ENCODE peak calls at places on chromosomes 7 and 10, in four cellular contexts. X, I, B and L are unnamed samples.

GRCh38 chr10:23034790-23035189 is 60.6 kb upstream of the MSRB2 start:
- DNase-seq in X (no peak), I (no peak), B (no peak), L (no peak)

GRCh38 chr7:73717991-73718405 is 1.5 kb downstream of the STX1A start:
- DNase-seq in X (no peak), I (no peak), B (peak; percentile 73), L (peak; percentile 98)

GRCh38 chr10:43238462-43238861 is 28.4 kb downstream of the RASGEF1A start:
- DNase-seq in X (peak; percentile 3), I (no peak), B (no peak), L (no peak)

GRCh38 chr7:6437251-6437650 is 10.5 kb downstream of the DAGLB start:
- DNase-seq in X (no peak), I (no peak), B (no peak), L (peak; percentile 48)

GRCh38 chr7:116598846-116599245 is 73.2 kb upstream of the MET start:
- DNase-seq in X (no peak), I (no peak), B (no peak), L (no peak)

GRCh38 chr7:48105045-48105444 is 16.0 kb downstream of the UPP1 start:
- DNase-seq in X (no peak), I (no peak), B (no peak), L (no peak)

GRCh38 chr10:44781131-44781530 is 130.0 kb upstream of the TMEM72 start:
- DNase-seq in X (no peak), I (no peak), B (no peak), L (no peak)

GRCh38 chr10:116765549-116766162 is 23.3 kb upstream of the HSPA12A start:
- DNase-seq in X (peak; percentile 45), I (no peak), B (peak; percentile 66), L (peak; percentile 37)

GRCh38 chr10:122233857-122234348 is 37.2 kb upstream of the BTBD16 start:
- DNase-seq in X (no peak), I (no peak), B (no peak), L (no peak)

GRCh38 chr10:60267802-60268201 is 121.9 kb downstream of the ANK3 start:
- DNase-seq in X (no peak), I (no peak), B (no peak), L (no peak)

GRCh38 chr10:71963756-71964668 is at the start of gene CHST3:
- DNase-seq in X (peak; percentile 66), I (no peak), B (no peak), L (no peak)

GRCh38 chr10:18469125-18469524 is 182.3 kb downstream of the NSUN6 start:
- DNase-seq in X (no peak), I (no peak), B (no peak), L (no peak)

GRCh38 chr7:82204694-82205093 is 238.9 kb downstream of the CACNA2D1 start:
- DNase-seq in X (no peak), I (no peak), B (no peak), L (peak; percentile 43)

GRCh38 chr10:3020881-3021280 is 46.5 kb upstream of the PFKP start:
- DNase-seq in X (no peak), I (no peak), B (no peak), L (no peak)

GRCh38 chr10:7773845-7774801 is 13.7 kb downstream of the KIN start:
- DNase-seq in X (no peak), I (no peak), B (no peak), L (no peak)

GRCh38 chr10:103917326-103918052 is 495 bp downstream of the STN1 start:
- DNase-seq in X (peak; percentile 18), I (peak; percentile 42), B (no peak), L (no peak)

GRCh38 chr7:50502947-50503346 is 52.8 kb upstream of the FIGNL1 start:
- DNase-seq in X (no peak), I (no peak), B (no peak), L (no peak)

GRCh38 chr10:16794005-16794404 is 23.2 kb downstream of the RSU1 start:
- DNase-seq in X (no peak), I (no peak), B (no peak), L (no peak)

GRCh38 chr10:100743626-100744135 is 1.7 kb upstream of the PAX2 start:
- DNase-seq in X (peak; percentile 57), I (peak; percentile 84), B (peak; percentile 80), L (peak; percentile 83)

GRCh38 chr7:104951546-104951945 is 62.5 kb upstream of the KMT2E start:
- DNase-seq in X (no peak), I (no peak), B (no peak), L (peak; percentile 41)

DNA sequence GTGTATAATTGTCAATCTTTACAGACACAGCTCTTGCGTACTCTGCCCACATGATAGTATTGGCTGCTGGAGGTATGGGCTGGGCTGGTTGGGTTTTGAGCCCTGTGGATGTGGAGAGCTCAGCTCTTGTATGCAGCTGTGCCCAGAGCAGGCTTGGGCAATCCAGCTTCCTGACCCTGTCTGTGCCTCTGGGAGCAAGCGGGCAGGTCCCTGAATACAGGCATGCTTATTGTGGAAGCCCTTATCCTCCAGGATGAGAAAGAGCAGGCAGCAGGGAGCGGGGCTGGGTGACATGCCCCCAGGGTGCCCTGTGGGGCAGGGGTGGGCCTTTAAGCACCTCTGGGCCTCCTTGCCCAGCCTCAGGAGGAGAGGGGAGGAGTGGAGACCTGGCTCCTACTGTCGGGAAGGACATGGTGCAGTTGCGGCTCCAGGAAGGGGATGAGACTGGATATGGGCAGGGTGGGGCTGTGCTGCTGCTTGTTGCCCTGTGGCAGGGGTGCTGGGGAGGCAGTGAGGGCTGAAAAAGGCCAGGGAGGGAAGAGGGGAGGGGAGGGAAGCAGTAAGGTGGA is 32.7 kb upstream of the SH2D4B start:
- DNase-seq in X (no peak), I (no peak), B (no peak), L (no peak)
- TF ChIP-seq MAX in X (no peak), I (no peak), B (no peak), L (no peak)

GRCh38 chr10:130045801-130046321 is 64.8 kb downstream of the C10orf143 start:
- DNase-seq in X (no peak), I (no peak), B (no peak), L (no peak)

GRCh38 chr10:130043491-130043890 is 67.1 kb downstream of the C10orf143 start:
- DNase-seq in X (no peak), I (no peak), B (no peak), L (no peak)

GRCh38 chr10:130046591-130046990 is 64.0 kb downstream of the C10orf143 start:
- DNase-seq in X (no peak), I (no peak), B (no peak), L (no peak)

GRCh38 chr10:130044067-130045061 is 66.3 kb downstream of the C10orf143 start:
- DNase-seq in X (no peak), I (no peak), B (no peak), L (no peak)

DNA sequence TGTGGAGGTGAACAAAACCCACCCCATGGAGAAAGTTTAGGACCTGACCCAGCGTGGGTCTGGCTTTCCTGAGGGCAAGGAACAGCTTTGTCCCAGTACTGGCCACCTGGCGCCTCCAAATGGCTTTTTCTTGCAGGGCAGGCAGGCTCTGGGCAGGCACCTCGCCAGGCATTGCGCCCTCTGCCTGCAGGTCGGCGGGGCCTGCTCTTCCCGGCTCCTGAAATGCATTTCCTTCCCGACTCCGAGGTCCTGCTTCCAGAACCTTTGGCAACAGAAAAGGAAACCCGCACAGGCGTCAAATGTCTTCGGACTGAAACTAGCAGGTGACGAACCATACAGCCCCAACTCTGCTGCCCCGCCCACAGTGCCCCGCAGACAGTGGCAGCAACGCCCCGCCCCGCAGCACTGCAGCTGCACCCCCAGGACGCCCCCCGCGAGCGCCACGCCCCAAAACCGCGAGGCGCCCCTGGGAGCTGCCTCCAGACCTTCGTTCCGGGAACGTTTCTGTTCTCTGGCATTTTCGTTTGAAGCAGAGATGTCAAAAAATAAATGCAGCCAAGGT is 65.5 kb downstream of the C10orf143 start:
- DNase-seq in X (peak; percentile 78), I (no peak), B (peak; percentile 18), L (peak; percentile 82)
- TF ChIP-seq MAX in X (no peak), I (no peak), B (no peak), L (peak; percentile 50)

DNA sequence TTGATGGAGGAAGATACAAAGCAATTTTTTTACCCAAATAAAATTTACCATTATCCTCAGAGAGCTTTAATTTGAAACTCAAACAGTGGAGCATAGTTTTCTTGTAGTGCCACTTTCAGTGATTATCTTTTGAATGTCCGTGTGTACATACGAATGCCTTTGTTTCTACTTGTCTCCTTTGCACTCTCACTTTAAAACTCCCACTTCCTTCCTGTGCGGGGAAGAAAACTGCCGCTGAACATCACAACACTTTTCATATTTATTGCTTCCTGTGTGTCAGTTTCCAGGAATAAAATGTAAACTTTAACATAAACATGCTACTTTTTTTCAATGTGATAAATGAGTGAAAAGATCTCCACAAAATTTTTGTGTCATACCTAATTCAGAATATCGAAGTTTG is 102.4 kb downstream of the SEMA3A start:
- DNase-seq in X (no peak), I (no peak), B (no peak), L (peak; percentile 42)
- TF ChIP-seq MAX in X (no peak), I (no peak), B (no peak), L (no peak)

GRCh38 chr10:82191653-82192052 is 316.7 kb downstream of the NRG3 start:
- DNase-seq in X (no peak), I (no peak), B (no peak), L (no peak)
- TF ChIP-seq MAX in X (no peak), I (no peak), B (no peak), L (no peak)

DNA sequence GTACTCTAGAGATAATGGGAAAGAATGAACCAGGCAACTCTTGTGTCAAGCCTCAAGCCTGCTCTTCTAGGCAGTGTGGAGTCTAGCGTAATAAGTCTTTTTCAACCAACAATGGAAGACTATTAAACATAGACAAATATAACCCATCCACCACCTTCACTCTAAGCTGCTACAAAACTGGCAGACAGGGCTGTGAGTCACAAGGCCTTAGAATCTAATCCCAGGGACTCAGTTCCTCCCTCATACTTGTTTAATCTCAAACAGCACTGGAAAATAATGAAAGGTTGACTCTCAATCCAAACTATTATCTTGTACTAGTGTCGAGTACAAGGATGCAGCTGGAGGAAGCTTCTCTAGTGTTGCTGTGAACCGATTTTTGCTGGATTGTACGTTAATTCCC is 22.5 kb downstream of the ARL3 start:
- DNase-seq in X (no peak), I (no peak), B (no peak), L (no peak)
- TF ChIP-seq MAX in X (no peak), I (no peak), B (no peak), L (no peak)